ENCODE peak calls at places on chromosomes 16 and 17, in ten cellular contexts. B is AG09309, D is GM10248, R is GM06990, L is AG04450, X is Peyer's patch, G is NB4, Z is fibroblast of mammary gland, C is stomach, F is nephron progenitor cell. J is an unnamed sample.

GRCh38 chr17:48994548-48995331 is 2.4 kb upstream of the IGF2BP1 start:
- DNase-seq in B (no peak), D (no peak), R (no peak), L (no peak), X (no peak), G (peak; percentile 41), Z (no peak), C (no peak), F (no peak), J (no peak)

GRCh38 chr17:31674305-31674704 is 184.7 kb downstream of the COPRS start:
- DNase-seq in B (no peak), D (no peak), R (no peak), L (no peak), X (no peak), G (no peak), Z (peak; percentile 76), C (no peak), F (no peak), J (no peak)

GRCh38 chr16:66651474-66651765 is 45.1 kb downstream of the CMTM4 start:
- DNase-seq in B (no peak), D (no peak), R (no peak), L (no peak), X (no peak), G (no peak), Z (no peak), C (no peak), F (no peak), J (no peak)

GRCh38 chr16:88706288-88706964 is at the start of the genes CTU2 and RNF166:
- DNase-seq in B (peak; percentile 29), D (peak; percentile 98), R (peak; percentile 92), L (peak; percentile 34), X (peak; percentile 95), G (peak; percentile 92), Z (peak; percentile 81), C (peak; percentile 94), F (peak; percentile 96), J (peak; percentile 95)

GRCh38 chr16:72847187-72848044 is 200.5 kb downstream of the ZFHX3 start:
- DNase-seq in B (no peak), D (peak; percentile 67), R (no peak), L (no peak), X (no peak), G (peak; percentile 65), Z (peak; percentile 38), C (no peak), F (no peak), J (no peak)

GRCh38 chr16:15639061-15639568 is 3.8 kb downstream of the MARF1 start:
- DNase-seq in B (no peak), D (peak; percentile 29), R (peak; percentile 63), L (no peak), X (no peak), G (no peak), Z (no peak), C (no peak), F (no peak), J (no peak)

GRCh38 chr16:7755347-7755746 is 422.7 kb downstream of the RBFOX1 start:
- DNase-seq in B (no peak), D (no peak), R (no peak), L (no peak), X (no peak), G (no peak), Z (no peak), C (no peak), F (no peak), J (no peak)

GRCh38 chr17:29390856-29391631 is 881 bp downstream of the TAOK1 start:
- DNase-seq in B (no peak), D (no peak), R (peak; percentile 21), L (no peak), X (no peak), G (peak; percentile 80), Z (peak; percentile 30), C (no peak), F (no peak), J (no peak)

GRCh38 chr16:89102035-89102776 is 8.6 kb downstream of the ACSF3 start:
- DNase-seq in B (no peak), D (no peak), R (no peak), L (no peak), X (peak; percentile 84), G (peak; percentile 42), Z (no peak), C (no peak), F (no peak), J (no peak)

GRCh38 chr16:73365010-73365409 is 317.1 kb upstream of the ZFHX3 start:
- DNase-seq in B (no peak), D (no peak), R (no peak), L (peak; percentile 16), X (no peak), G (no peak), Z (no peak), C (peak; percentile 52), F (no peak), J (no peak)

GRCh38 chr17:50603340-50603739 is 31.3 kb upstream of the ABCC3 start:
- DNase-seq in B (no peak), D (no peak), R (no peak), L (no peak), X (no peak), G (peak; percentile 30), Z (no peak), C (no peak), F (no peak), J (no peak)
- TF ChIP-seq CTCF in B (no peak), D (no peak), R (peak; percentile 50), L (peak; percentile 19), X (peak; percentile 13), G (peak; percentile 51), Z (no peak), C (no peak), F (peak; percentile 30), J (no peak)

GRCh38 chr16:56852968-56853367 is 12.0 kb upstream of the SLC12A3 start:
- DNase-seq in B (no peak), D (no peak), R (no peak), L (no peak), X (peak; percentile 3), G (no peak), Z (no peak), C (no peak), F (no peak), J (no peak)

GRCh38 chr16:56848955-56849689 is 15.9 kb upstream of the SLC12A3 start:
- DNase-seq in B (no peak), D (no peak), R (no peak), L (no peak), X (peak; percentile 20), G (no peak), Z (peak; percentile 84), C (no peak), F (no peak), J (no peak)

GRCh38 chr16:56852401-56852730 is 12.6 kb upstream of the SLC12A3 start:
- DNase-seq in B (no peak), D (no peak), R (no peak), L (no peak), X (no peak), G (peak; percentile 60), Z (no peak), C (no peak), F (no peak), J (no peak)

GRCh38 chr16:56849690-56850680 is 15.0 kb upstream of the SLC12A3 start:
- DNase-seq in B (no peak), D (no peak), R (no peak), L (no peak), X (peak; percentile 7), G (no peak), Z (peak; percentile 6), C (no peak), F (no peak), J (no peak)

DNA sequence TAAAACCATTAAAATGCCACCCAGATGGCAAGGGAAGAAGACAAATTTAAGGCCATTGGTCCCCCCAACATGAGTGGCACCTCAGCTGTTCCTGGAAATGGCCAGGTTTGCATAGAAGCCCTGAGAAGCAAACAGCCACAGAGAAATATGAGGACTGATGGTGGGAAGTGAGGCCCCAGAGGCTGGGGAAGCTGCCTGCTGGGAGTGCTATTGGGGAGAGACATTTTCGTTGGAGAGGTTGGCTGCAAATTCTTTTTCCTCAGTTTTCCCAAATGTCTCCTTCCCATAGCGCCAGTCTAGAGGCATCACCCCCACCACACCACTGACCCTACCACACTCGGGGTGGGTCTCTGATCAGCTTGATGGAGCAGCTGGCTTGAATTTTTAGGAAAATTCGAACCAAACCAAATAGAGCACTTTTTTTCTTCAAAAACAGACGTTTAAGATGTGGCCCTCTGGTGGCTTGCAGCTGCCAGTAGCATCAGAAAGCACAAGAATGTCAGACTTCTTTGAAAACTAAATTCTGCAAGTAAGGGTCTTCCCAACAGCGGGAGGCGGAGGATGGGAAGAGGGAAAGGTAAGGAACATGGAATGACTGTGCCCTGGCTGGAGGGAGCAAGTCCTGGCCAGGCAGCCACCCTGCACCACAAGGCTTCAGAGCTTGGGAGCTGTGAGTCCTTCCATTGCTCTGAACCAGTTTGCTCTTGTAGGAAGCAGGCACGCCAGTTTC is 13.2 kb upstream of the SLC12A3 start:
- DNase-seq in B (no peak), D (no peak), R (no peak), L (no peak), X (peak; percentile 36), G (peak; percentile 43), Z (peak; percentile 29), C (no peak), F (no peak), J (no peak)
- TF ChIP-seq CTCF in B (peak; percentile 69), D (peak; percentile 20), R (peak; percentile 48), L (peak; percentile 71), X (peak; percentile 6), G (peak; percentile 59), Z (peak; percentile 49), C (no peak), F (peak; percentile 33), J (no peak)

GRCh38 chr16:84209989-84210388 is 19.0 kb downstream of the ADAD2 start:
- DNase-seq in B (no peak), D (no peak), R (no peak), L (no peak), X (no peak), G (peak; percentile 33), Z (no peak), C (no peak), F (no peak), J (no peak)
- TF ChIP-seq CTCF in B (no peak), D (no peak), R (no peak), L (peak; percentile 5), X (no peak), G (peak; percentile 37), Z (no peak), C (no peak), F (no peak), J (no peak)

GRCh38 chr16:13919683-13920509 is at the start of gene ERCC4:
- DNase-seq in B (peak; percentile 94), D (peak; percentile 99), R (peak; percentile 96), L (peak; percentile 99), X (peak; percentile 99), G (peak; percentile 98), Z (peak; percentile 99), C (peak; percentile 100), F (peak; percentile 100), J (peak; percentile 94)

GRCh38 chr16:13920510-13920818 is 510 bp downstream of the ERCC4 start:
- DNase-seq in B (no peak), D (no peak), R (no peak), L (no peak), X (no peak), G (no peak), Z (no peak), C (no peak), F (no peak), J (no peak)

GRCh38 chr16:13921328-13921727 is 1.4 kb downstream of the ERCC4 start:
- DNase-seq in B (no peak), D (no peak), R (no peak), L (no peak), X (no peak), G (no peak), Z (no peak), C (no peak), F (no peak), J (no peak)

GRCh38 chr16:13915033-13915635 is 4.8 kb upstream of the ERCC4 start:
- DNase-seq in B (no peak), D (no peak), R (no peak), L (no peak), X (no peak), G (no peak), Z (no peak), C (no peak), F (no peak), J (no peak)

GRCh38 chr16:13919330-13919682 is 648 bp upstream of the ERCC4 start:
- DNase-seq in B (no peak), D (peak; percentile 46), R (no peak), L (no peak), X (no peak), G (no peak), Z (peak; percentile 53), C (no peak), F (no peak), J (no peak)
- TF ChIP-seq CTCF in B (peak; percentile 41), D (peak; percentile 50), R (peak; percentile 41), L (peak; percentile 49), X (no peak), G (no peak), Z (peak; percentile 47), C (no peak), F (no peak), J (no peak)